ENCODE peak calls at places on chromosomes 3 and 15, in five cellular contexts. One of them, this sample, is unnamed. For H3K4me1, the result is how much of the 10 kb centered on the place peaks cover.

GRCh38 chr15:85479071-85479647 is 98.8 kb downstream of the AKAP13 start:
- DNase-seq in transverse colon: no peak
- DNase-seq in SK-N-SH: peak
- DNase-seq in A549: no peak
- DNase-seq in sigmoid colon: no peak
- DNase-seq in this sample: no peak

GRCh38 chr3:141414800-141415462 is 46.6 kb downstream of the ZBTB38 start:
- DNase-seq in transverse colon: no peak
- DNase-seq in SK-N-SH: no peak
- DNase-seq in A549: peak
- DNase-seq in sigmoid colon: no peak
- DNase-seq in this sample: no peak

GRCh38 chr15:90930861-90931629 is 1.3 kb downstream of the HDDC3 start:
- DNase-seq in transverse colon: no peak
- DNase-seq in SK-N-SH: no peak
- DNase-seq in A549: no peak
- DNase-seq in sigmoid colon: peak
- DNase-seq in this sample: no peak

GRCh38 chr15:56835598-56836275 is 82.7 kb upstream of the TCF12 start:
- DNase-seq in transverse colon: no peak
- DNase-seq in SK-N-SH: peak
- DNase-seq in A549: no peak
- DNase-seq in sigmoid colon: no peak
- DNase-seq in this sample: no peak

GRCh38 chr15:47186071-47186470 is 531.2 kb upstream of the SEMA6D start:
- DNase-seq in transverse colon: no peak
- DNase-seq in SK-N-SH: no peak
- DNase-seq in A549: no peak
- DNase-seq in sigmoid colon: no peak
- DNase-seq in this sample: no peak

GRCh38 chr3:109806929-109807328 is 469.6 kb upstream of the DPPA4 start:
- DNase-seq in transverse colon: no peak
- DNase-seq in SK-N-SH: no peak
- DNase-seq in A549: peak
- DNase-seq in sigmoid colon: no peak
- DNase-seq in this sample: no peak

GRCh38 chr15:41443275-41443674 is 26.4 kb downstream of the RTF1 start:
- DNase-seq in transverse colon: no peak
- DNase-seq in SK-N-SH: no peak
- DNase-seq in A549: no peak
- DNase-seq in sigmoid colon: no peak
- DNase-seq in this sample: no peak

GRCh38 chr3:156307704-156308103 is 187.3 kb downstream of the KCNAB1 start:
- DNase-seq in transverse colon: peak
- DNase-seq in SK-N-SH: no peak
- DNase-seq in A549: no peak
- DNase-seq in sigmoid colon: peak
- DNase-seq in this sample: peak

GRCh38 chr3:194979173-194979572 is 291.8 kb downstream of the XXYLT1 start:
- DNase-seq in transverse colon: no peak
- DNase-seq in SK-N-SH: no peak
- DNase-seq in A549: no peak
- DNase-seq in sigmoid colon: no peak
- DNase-seq in this sample: no peak

GRCh38 chr3:133573054-133573628 is 345 bp upstream of the CDV3 start:
- DNase-seq in transverse colon: peak
- DNase-seq in SK-N-SH: peak
- DNase-seq in A549: peak
- DNase-seq in sigmoid colon: peak
- DNase-seq in this sample: peak

GRCh38 chr3:30188713-30189112 is 417.7 kb upstream of the TGFBR2 start:
- DNase-seq in transverse colon: no peak
- DNase-seq in SK-N-SH: no peak
- DNase-seq in A549: no peak
- DNase-seq in sigmoid colon: no peak
- DNase-seq in this sample: no peak

GRCh38 chr3:138945646-138946553 is 1.0 kb downstream of the FOXL2 start:
- DNase-seq in transverse colon: peak
- DNase-seq in SK-N-SH: peak
- DNase-seq in A549: peak
- DNase-seq in sigmoid colon: no peak
- DNase-seq in this sample: peak

GRCh38 chr15:52287114-52287513 is 8.5 kb downstream of the MYO5C start:
- DNase-seq in transverse colon: peak
- DNase-seq in SK-N-SH: no peak
- DNase-seq in A549: peak
- DNase-seq in sigmoid colon: no peak
- DNase-seq in this sample: no peak

GRCh38 chr3:125129512-125129962 is 73.7 kb upstream of the HEG1 start:
- DNase-seq in transverse colon: peak
- DNase-seq in SK-N-SH: no peak
- DNase-seq in A549: peak
- DNase-seq in sigmoid colon: peak
- DNase-seq in this sample: peak

GRCh38 chr3:48119495-48120193 is 68.6 kb downstream of the CDC25A start:
- DNase-seq in transverse colon: peak
- DNase-seq in SK-N-SH: no peak
- DNase-seq in A549: no peak
- DNase-seq in sigmoid colon: peak
- DNase-seq in this sample: peak

GRCh38 chr3:177483182-177483967 is 286.1 kb upstream of the TBL1XR1 start:
- DNase-seq in transverse colon: peak
- DNase-seq in SK-N-SH: no peak
- DNase-seq in A549: no peak
- DNase-seq in sigmoid colon: no peak
- DNase-seq in this sample: no peak

GRCh38 chr3:57118279-57118678 is 46.9 kb downstream of the IL17RD start:
- DNase-seq in transverse colon: no peak
- DNase-seq in SK-N-SH: no peak
- DNase-seq in A549: no peak
- DNase-seq in sigmoid colon: no peak
- DNase-seq in this sample: no peak

GRCh38 chr3:126551066-126551838 is 7.5 kb downstream of the C3orf22 start:
- DNase-seq in transverse colon: peak
- DNase-seq in SK-N-SH: peak
- DNase-seq in A549: no peak
- DNase-seq in sigmoid colon: peak
- DNase-seq in this sample: peak

GRCh38 chr3:66073464-66074141 is 34.9 kb upstream of the MAGI1 start:
- DNase-seq in transverse colon: no peak
- DNase-seq in SK-N-SH: no peak
- DNase-seq in A549: no peak
- DNase-seq in sigmoid colon: no peak
- DNase-seq in this sample: peak

GRCh38 chr3:4824948-4825325 is 154.3 kb upstream of the BHLHE40 start:
- DNase-seq in transverse colon: no peak
- DNase-seq in SK-N-SH: no peak
- DNase-seq in A549: peak
- DNase-seq in sigmoid colon: no peak
- DNase-seq in this sample: no peak

GRCh38 chr3:52456169-52456799 is 880 bp downstream of the NISCH start:
- DNase-seq in transverse colon: no peak
- DNase-seq in SK-N-SH: peak
- DNase-seq in A549: no peak
- DNase-seq in sigmoid colon: peak
- DNase-seq in this sample: no peak

GRCh38 chr15:77454956-77455355 is 34.3 kb downstream of the HMG20A start:
- DNase-seq in transverse colon: no peak
- DNase-seq in SK-N-SH: no peak
- DNase-seq in A549: no peak
- DNase-seq in sigmoid colon: no peak
- DNase-seq in this sample: no peak

GRCh38 chr3:12286927-12287726 is 1.7 kb upstream of the PPARG start:
- DNase-seq in transverse colon: peak
- DNase-seq in SK-N-SH: peak
- DNase-seq in A549: peak
- DNase-seq in sigmoid colon: no peak
- DNase-seq in this sample: peak
- TF ChIP-seq CTCF in transverse colon: peak
- TF ChIP-seq CTCF in SK-N-SH: peak
- TF ChIP-seq CTCF in A549: no peak
- TF ChIP-seq CTCF in sigmoid colon: no peak
- TF ChIP-seq CTCF in this sample: no peak

GRCh38 chr3:130242850-130243569 is 102.5 kb upstream of the COL6A5 start:
- DNase-seq in transverse colon: no peak
- DNase-seq in SK-N-SH: no peak
- DNase-seq in A549: peak
- DNase-seq in sigmoid colon: no peak
- DNase-seq in this sample: no peak
- TF ChIP-seq EP300 in transverse colon: no peak
- TF ChIP-seq EP300 in SK-N-SH: no peak
- TF ChIP-seq EP300 in A549: no peak
- TF ChIP-seq EP300 in sigmoid colon: no peak
- TF ChIP-seq EP300 in this sample: no peak

GRCh38 chr15:59168536-59168935 is 38.1 kb upstream of the LDHAL6B start:
- DNase-seq in transverse colon: no peak
- DNase-seq in SK-N-SH: no peak
- DNase-seq in A549: no peak
- DNase-seq in sigmoid colon: no peak
- DNase-seq in this sample: no peak
- H3K4me1 ChIP-seq in transverse colon: under half
- H3K4me1 ChIP-seq in SK-N-SH: under half
- H3K4me1 ChIP-seq in A549: under half
- H3K4me1 ChIP-seq in sigmoid colon: under half
- H3K4me1 ChIP-seq in this sample: under half

GRCh38 chr15:83858820-83859505 is 205.0 kb downstream of the ADAMTSL3 start:
- DNase-seq in transverse colon: no peak
- DNase-seq in SK-N-SH: no peak
- DNase-seq in A549: no peak
- DNase-seq in sigmoid colon: no peak
- DNase-seq in this sample: no peak
- TF ChIP-seq CTCF in transverse colon: no peak
- TF ChIP-seq CTCF in SK-N-SH: no peak
- TF ChIP-seq CTCF in A549: no peak
- TF ChIP-seq CTCF in sigmoid colon: no peak
- TF ChIP-seq CTCF in this sample: no peak

DNA sequence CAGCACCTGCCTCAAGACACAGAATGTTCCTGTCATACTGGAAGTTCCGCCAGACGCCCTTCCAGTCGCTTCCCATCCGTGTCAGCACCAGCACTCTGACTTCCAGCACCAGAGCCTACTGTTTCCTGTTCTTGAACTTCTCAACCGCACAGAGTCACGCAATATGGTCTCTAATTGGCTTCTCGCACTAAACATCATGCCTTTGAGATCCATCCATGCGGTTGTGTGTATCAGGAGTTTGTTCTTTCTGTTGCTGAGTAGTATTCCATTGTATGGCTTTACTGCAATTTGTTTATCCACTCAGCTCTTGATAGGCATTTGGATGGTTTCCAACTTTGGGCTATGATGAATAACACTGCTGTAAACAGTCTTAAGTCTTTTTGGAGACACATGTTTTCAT is 112.0 kb downstream of the LRRK1 start:
- DNase-seq in transverse colon: peak
- DNase-seq in SK-N-SH: no peak
- DNase-seq in A549: no peak
- DNase-seq in sigmoid colon: peak
- DNase-seq in this sample: peak
- TF ChIP-seq EP300 in transverse colon: no peak
- TF ChIP-seq EP300 in SK-N-SH: no peak
- TF ChIP-seq EP300 in A549: no peak
- TF ChIP-seq EP300 in sigmoid colon: no peak
- TF ChIP-seq EP300 in this sample: no peak

GRCh38 chr15:88624156-88624970 is 3.2 kb downstream of the AEN start:
- DNase-seq in transverse colon: no peak
- DNase-seq in SK-N-SH: peak
- DNase-seq in A549: no peak
- DNase-seq in sigmoid colon: peak
- DNase-seq in this sample: no peak

GRCh38 chr15:88621789-88622604 is 857 bp downstream of the AEN start:
- DNase-seq in transverse colon: peak
- DNase-seq in SK-N-SH: no peak
- DNase-seq in A549: peak
- DNase-seq in sigmoid colon: peak
- DNase-seq in this sample: no peak

GRCh38 chr15:88623632-88624031 is 2.5 kb downstream of the AEN start:
- DNase-seq in transverse colon: no peak
- DNase-seq in SK-N-SH: no peak
- DNase-seq in A549: no peak
- DNase-seq in sigmoid colon: peak
- DNase-seq in this sample: no peak

GRCh38 chr15:88622605-88622975 is 1.4 kb downstream of the AEN start:
- DNase-seq in transverse colon: no peak
- DNase-seq in SK-N-SH: no peak
- DNase-seq in A549: no peak
- DNase-seq in sigmoid colon: peak
- DNase-seq in this sample: no peak

DNA sequence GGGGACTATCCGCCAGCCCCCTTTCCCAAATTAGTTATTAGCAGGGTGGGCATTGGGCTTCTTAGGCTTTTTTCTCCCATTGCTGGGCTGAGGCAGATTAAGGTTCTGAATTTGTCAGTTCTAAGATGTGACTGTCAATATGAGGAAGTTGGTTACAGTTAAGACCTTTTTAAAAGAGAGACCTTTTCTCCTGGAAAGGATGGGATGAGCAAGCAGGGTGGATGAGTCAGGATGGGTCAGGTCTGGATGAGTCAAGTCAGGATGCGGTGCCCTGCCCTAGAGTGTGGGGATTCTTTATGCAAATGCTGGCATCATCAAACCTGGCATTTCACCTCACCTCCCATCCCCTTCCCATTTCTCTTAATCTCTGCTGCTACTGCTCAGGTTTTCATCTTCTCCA is 1.9 kb downstream of the AEN start:
- DNase-seq in transverse colon: no peak
- DNase-seq in SK-N-SH: no peak
- DNase-seq in A549: peak
- DNase-seq in sigmoid colon: peak
- DNase-seq in this sample: no peak
- H3K4me1 ChIP-seq in transverse colon: under half
- H3K4me1 ChIP-seq in SK-N-SH: under half
- H3K4me1 ChIP-seq in A549: half or more
- H3K4me1 ChIP-seq in sigmoid colon: under half
- H3K4me1 ChIP-seq in this sample: half or more